ENCODE peak calls at places on chromosomes 7 and 10, in five cellular contexts. B, P, X, G and H are unnamed samples.

GRCh38 chr7:12518920-12519681 is 51.4 kb upstream of the SCIN start:
- DNase-seq in P (peak), X (no peak), G (no peak), B (no peak), H (no peak)

GRCh38 chr10:16853201-16853600 is 36.0 kb upstream of the RSU1 start:
- DNase-seq in G (no peak), P (peak), B (peak), X (no peak), H (no peak)

GRCh38 chr7:47180268-47180826 is 401.6 kb downstream of the TNS3 start:
- DNase-seq in P (peak), G (peak), B (peak), X (no peak), H (peak)

GRCh38 chr10:114548662-114549061 is 109.4 kb downstream of the ABLIM1 start:
- DNase-seq in P (peak), G (no peak), X (no peak), B (peak), H (no peak)

GRCh38 chr7:47482013-47482761 is 99.7 kb downstream of the TNS3 start:
- DNase-seq in P (peak), B (no peak), G (peak), X (no peak), H (peak)

GRCh38 chr10:43943119-43943824 is 294.6 kb upstream of the ZNF32 start:
- DNase-seq in B (no peak), G (no peak), X (no peak), P (no peak), H (no peak)

GRCh38 chr10:17229016-17229716 is 1.1 kb downstream of the VIM start:
- DNase-seq in P (peak), B (no peak), G (peak), X (peak), H (no peak)

GRCh38 chr10:111756541-111757061 is 427.0 kb downstream of the GPAM start:
- DNase-seq in G (peak), P (no peak), B (peak), X (no peak), H (no peak)

GRCh38 chr10:102633282-102633681 is 11.0 kb upstream of the TRIM8 start:
- DNase-seq in X (peak), P (peak), B (no peak), G (no peak), H (no peak)

GRCh38 chr7:87510430-87510875 is 35.0 kb upstream of the ABCB4 start:
- DNase-seq in P (no peak), G (no peak), B (no peak), X (no peak), H (no peak)

GRCh38 chr10:58266003-58266825 is 1.5 kb downstream of the IPMK start:
- DNase-seq in X (no peak), P (peak), B (no peak), G (no peak), H (no peak)

GRCh38 chr7:20158684-20159083 is 58.5 kb downstream of the MACC1 start:
- DNase-seq in G (no peak), X (no peak), P (peak), B (no peak), H (no peak)

GRCh38 chr10:3623746-3624145 is 161.3 kb downstream of the KLF6 start:
- DNase-seq in X (no peak), P (peak), B (no peak), G (peak), H (peak)

GRCh38 chr10:126270116-126270515 is 118.2 kb downstream of the ADAM12 start:
- DNase-seq in G (peak), X (no peak), B (no peak), P (peak), H (no peak)

DNA sequence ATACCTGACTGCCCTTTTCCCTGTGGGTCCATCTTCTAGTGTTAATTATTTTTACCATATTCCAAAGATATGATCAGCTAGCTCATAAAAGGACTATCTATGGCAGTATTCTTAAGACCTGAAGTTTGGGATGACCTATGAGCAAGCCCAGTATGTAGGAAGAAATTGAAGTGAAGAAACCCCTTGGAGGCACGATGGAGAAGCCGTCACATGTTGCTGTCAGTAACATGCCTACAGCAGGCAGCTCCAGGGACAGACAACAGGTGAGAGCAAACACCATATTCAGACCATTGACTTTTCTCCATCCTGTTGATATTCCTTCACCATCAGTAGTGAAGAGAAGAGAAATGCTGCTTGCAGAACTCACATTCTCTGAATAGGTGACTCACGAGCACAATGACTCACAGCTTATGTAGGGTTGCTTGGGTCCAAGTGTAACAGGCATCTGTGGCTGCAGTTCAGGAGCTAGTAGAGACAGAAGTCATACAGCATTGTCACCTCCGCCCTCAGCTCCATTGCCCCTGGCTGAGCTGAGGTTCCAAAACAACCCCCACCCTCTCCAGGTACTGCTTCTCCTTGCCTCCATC is 8.4 kb upstream of the LYZL2 start:
- DNase-seq in P (peak), G (peak), X (no peak), B (peak), H (peak)
- TF ChIP-seq CTCF in P (no peak), G (no peak), X (no peak), B (no peak), H (no peak)

DNA sequence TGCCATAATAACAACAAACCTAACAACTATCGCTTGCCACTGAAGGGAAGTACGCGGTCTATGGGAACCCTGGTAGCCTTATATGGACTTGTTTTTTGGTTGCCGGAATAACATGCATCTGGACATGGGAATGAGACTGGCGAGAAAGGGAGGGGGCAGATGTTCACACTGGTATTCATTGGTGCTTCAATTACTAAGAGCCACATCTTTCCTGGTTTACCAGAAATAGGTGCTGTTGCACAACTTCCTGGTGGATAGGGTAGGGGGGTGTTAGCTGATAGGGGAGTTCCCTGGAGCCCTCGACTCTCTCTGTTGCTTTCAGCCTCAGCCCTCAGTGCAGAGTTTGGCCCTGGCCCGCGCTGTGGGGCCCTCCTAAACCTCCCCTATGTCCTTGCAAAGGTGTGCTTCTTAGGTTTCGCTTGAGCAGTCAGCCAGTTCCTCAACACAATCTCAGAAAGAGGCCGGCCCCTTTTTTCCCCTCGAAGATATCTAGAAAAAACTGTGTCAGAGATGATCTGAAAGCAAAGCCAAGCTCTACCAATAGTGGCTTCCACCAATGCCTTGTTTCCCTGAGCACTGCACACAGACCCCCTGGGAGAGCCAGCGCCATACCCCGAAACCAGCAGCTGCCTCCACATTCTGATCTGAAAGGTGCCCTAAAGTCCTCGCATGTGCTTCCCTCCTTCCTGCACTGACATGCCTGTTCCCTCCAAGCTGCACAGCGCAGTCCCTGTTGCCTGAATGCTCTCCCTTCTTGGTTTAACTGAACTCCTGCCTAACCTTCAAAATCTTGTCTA is 13.5 kb downstream of the TBXAS1 start:
- DNase-seq in P (peak), B (no peak), G (no peak), X (no peak), H (peak)
- H3K4me3 ChIP-seq in P (no peak), B (no peak), G (no peak), X (no peak), H (no peak)

DNA sequence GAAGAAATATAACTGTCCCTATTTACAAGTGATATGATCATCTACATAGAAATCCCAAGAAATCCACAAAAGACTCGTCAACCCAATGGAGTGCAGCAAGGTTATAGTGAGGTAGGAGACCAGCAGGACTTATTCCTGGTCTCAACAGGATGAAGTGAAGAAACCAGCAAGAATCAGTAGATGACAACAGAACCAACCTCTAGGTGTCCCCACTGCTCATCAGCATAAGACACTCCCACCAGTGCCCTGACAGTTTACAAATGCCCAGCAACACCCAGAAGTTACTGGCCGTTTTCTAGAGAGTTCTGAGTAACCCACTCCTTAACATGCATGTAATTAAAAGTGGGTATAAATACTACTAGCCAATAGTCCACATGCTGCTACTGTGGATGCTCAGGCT is 470.5 kb upstream of the LRRTM3 start:
- DNase-seq in G (no peak), X (no peak), B (peak), P (no peak), H (no peak)
- TF ChIP-seq CTCF in G (no peak), X (no peak), B (peak), P (peak), H (peak)

DNA sequence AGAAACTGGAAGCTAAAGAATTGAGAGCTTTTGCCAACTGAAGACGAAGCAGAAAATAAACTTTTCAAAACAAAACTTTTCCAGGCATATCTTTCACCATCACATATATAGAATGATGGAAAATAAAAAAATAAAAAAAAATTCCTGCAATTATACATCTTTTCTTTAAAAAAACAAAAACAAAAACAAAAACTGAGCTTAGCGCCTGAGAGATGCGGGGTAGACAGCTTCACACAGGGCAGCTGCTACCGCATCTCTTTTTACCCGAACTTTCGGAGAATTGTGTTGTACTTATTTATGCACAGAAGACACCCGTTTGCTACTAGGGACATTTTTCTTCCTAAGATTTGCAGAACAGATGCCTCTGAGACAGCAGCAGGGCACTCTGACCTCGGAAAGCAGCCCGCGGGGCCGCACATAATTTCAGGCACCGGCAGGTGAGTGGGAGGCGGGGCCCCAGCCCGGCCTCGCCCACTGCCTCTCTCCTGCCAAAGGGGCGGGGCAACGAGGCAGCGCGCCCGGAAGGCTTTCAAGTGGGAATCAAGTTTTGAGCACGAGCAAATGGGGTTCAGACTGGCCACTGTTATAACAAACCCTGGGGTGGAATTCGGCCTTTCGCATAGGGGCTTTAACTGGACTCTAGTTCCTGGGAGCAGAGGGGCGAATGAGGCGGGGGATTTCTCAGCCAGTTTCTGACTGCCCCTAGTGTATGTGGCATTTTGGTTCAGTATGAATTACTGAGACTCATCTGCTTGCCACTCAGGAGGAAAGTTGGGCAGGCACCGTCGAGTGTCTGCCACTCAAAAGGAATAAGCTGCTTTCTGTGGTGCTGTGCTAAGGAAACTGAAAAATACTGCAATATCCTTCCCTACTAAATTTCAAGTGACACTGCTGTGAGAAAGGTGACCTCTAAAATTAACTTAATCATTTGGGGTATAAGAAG is 18.5 kb upstream of the FAM133B start:
- DNase-seq in G (no peak), P (no peak), X (peak), B (no peak), H (no peak)
- H3K4me3 ChIP-seq in G (no peak), P (no peak), X (no peak), B (no peak), H (peak)

DNA sequence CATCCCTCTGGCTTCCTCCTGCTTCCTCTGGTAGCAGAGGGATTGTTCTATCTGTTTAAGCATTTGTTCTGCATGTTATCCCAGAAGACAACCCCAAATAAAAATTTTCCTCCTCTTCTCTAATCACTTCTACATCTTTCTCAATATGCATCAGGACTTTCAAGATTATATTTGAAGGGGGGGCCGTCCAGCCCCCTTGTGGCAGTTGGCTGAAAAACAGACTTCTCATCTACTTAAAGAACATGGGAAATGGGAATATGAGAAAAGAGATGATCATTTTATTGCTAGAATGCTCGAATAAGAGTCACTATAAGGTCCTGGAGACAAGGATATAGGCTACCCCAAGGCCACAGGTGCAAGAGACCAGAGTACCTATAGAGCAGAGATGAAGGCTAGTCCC is 466.0 kb downstream of the REEP3 start:
- DNase-seq in X (no peak), P (no peak), G (no peak), B (no peak), H (no peak)
- TF ChIP-seq CTCF in X (no peak), P (peak), G (no peak), B (peak), H (peak)

DNA sequence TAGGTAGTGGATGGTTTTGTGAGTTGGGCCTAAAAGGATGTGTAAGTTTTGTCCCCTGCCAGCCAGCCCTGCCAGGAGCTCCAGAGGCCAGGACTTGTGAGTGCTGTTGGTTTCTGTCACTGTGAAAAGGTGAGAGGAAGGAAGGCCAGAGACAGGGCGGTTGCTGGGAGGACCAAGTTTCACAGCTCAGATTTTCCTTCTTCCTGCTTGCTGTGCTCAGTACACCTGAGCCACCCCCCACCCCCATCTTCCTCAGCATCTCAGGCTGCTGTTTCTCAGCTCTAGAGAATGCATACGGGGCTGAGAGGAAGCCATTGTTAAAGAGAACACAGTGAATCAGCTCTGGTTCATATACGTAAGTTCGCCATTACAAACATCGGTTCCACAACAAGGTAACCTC is 139.9 kb downstream of the BUB3 start:
- DNase-seq in P (no peak), B (no peak), G (no peak), X (no peak), H (no peak)
- H3K4me3 ChIP-seq in P (no peak), B (no peak), G (no peak), X (no peak), H (no peak)

GRCh38 chr10:51792678-51793077 is 93.3 kb upstream of the CSTF2T start:
- DNase-seq in B (no peak), G (no peak), X (no peak), P (no peak), H (no peak)
- TF ChIP-seq CTCF in B (no peak), G (no peak), X (no peak), P (no peak), H (no peak)

GRCh38 chr10:71277914-71278665 is 41.0 kb upstream of the SLC29A3 start:
- DNase-seq in B (no peak), P (no peak), G (no peak), X (no peak), H (no peak)
- H3K4me3 ChIP-seq in B (no peak), P (no peak), G (no peak), X (no peak), H (no peak)

GRCh38 chr10:78852856-78853255 is 215.9 kb upstream of the ZMIZ1 start:
- DNase-seq in G (no peak), X (peak), B (peak), P (peak), H (no peak)
- TF ChIP-seq CTCF in G (peak), X (peak), B (peak), P (peak), H (peak)